ENCODE peak calls at places on chromosomes 12 and 14, in five cellular contexts. Y is iPS DF 6.9, F is HL-60, T is brain microvascular endothelial cell, O is lower leg skin. P is an unnamed sample.

GRCh38 chr14:34693228-34693939 is 21.0 kb downstream of the CFL2 start:
- DNase-seq in Y (peak; percentile 52), F (no peak), T (no peak), O (no peak), P (peak; percentile 46)

GRCh38 chr14:70018713-70019201 is 139.5 kb downstream of the SMOC1 start:
- DNase-seq in Y (no peak), F (no peak), T (no peak), O (no peak), P (no peak)

GRCh38 chr12:95608252-95609033 is 57.2 kb upstream of the USP44 start:
- DNase-seq in Y (no peak), F (no peak), T (peak; percentile 83), O (peak; percentile 64), P (no peak)

GRCh38 chr12:107655281-107656065 is 30.1 kb upstream of the PWP1 start:
- DNase-seq in Y (no peak), F (no peak), T (no peak), O (no peak), P (no peak)

GRCh38 chr14:68791078-68791983 is 1.5 kb downstream of the ZFP36L1 start:
- DNase-seq in Y (no peak), F (no peak), T (no peak), O (peak; percentile 59), P (no peak)

GRCh38 chr12:93879476-93880376 is 202.6 kb downstream of the CRADD start:
- DNase-seq in Y (no peak), F (no peak), T (peak; percentile 70), O (no peak), P (no peak)

GRCh38 chr12:1594045-1594294 is 411 bp downstream of the FBXL14 start:
- DNase-seq in Y (no peak), F (peak; percentile 38), T (no peak), O (no peak), P (no peak)

GRCh38 chr14:95157987-95158712 is 821 bp upstream of the DICER1 start:
- DNase-seq in Y (no peak), F (peak; percentile 21), T (no peak), O (no peak), P (no peak)

GRCh38 chr12:113740699-113741098 is 225.4 kb downstream of the RBM19 start:
- DNase-seq in Y (no peak), F (no peak), T (no peak), O (no peak), P (no peak)

GRCh38 chr14:104803916-104804371 is 3.0 kb downstream of the ZBTB42 start:
- DNase-seq in Y (no peak), F (no peak), T (no peak), O (no peak), P (no peak)

GRCh38 chr14:37195327-37195726 is 2.4 kb upstream of the MIPOL1 start:
- DNase-seq in Y (no peak), F (no peak), T (no peak), O (no peak), P (no peak)

GRCh38 chr14:98189521-98189920 is 1082.5 kb downstream of the BCL11B start:
- DNase-seq in Y (no peak), F (no peak), T (no peak), O (no peak), P (peak; percentile 96)

GRCh38 chr14:72788972-72789728 is 104.8 kb downstream of the DPF3 start:
- DNase-seq in Y (no peak), F (no peak), T (no peak), O (no peak), P (peak; percentile 35)

GRCh38 chr12:15212877-15213276 is 8.3 kb downstream of the RERG start:
- DNase-seq in Y (no peak), F (no peak), T (no peak), O (no peak), P (no peak)

DNA sequence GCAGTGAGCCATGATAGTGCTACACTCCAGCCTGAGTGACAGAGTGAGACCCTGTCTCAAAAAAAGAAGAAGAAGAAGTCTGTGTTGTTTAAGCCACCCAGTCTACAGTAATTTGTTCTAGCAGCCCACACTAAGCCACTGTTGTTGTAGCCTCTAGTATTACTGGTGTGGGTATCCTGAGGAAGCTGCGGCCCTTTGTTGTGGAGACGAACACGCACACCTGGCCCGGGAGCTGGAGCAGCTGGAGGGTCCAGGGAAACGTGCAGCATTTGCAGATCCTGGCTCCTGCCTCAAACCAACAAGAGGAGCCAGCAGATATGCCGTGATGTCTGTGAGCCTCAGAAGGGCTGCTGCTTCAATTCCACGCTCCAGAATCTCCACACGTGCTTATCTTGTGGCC is 65.3 kb downstream of the MAP1LC3B2 start:
- DNase-seq in Y (no peak), F (no peak), T (no peak), O (no peak), P (peak; percentile 90)
- H3K4me3 ChIP-seq in Y (no peak overlapping the region), F (no peak overlapping the region), T (no peak overlapping the region), O (no peak overlapping the region), P (no peak overlapping the region)

DNA sequence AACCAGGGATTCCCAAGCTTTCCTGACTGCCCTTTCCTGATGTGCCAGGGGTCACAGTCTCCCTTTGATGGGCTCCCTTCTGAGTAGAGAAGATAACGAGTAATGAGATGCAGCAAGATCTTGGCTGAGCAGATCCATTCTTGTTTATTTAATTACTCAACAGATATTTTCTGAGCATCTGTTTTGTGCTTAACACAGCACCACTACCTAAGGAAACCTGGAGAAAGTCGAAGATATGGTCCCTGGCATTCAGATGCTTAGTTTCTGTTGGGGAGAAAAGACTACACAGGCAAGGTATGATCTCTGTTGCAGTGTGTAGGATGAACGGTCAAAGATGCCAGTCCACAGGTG is 3.9 kb downstream of the AJUBA start:
- DNase-seq in Y (no peak), F (no peak), T (no peak), O (no peak), P (no peak)
- H3K4me3 ChIP-seq in Y (no peak overlapping the region), F (no peak overlapping the region), T (no peak overlapping the region), O (no peak overlapping the region), P (no peak overlapping the region)

GRCh38 chr12:80766897-80767296 is 50.2 kb downstream of the MYF5 start:
- DNase-seq in Y (no peak), F (no peak), T (no peak), O (no peak), P (no peak)

GRCh38 chr12:80769553-80770140 is 52.9 kb downstream of the MYF5 start:
- DNase-seq in Y (no peak), F (no peak), T (no peak), O (no peak), P (no peak)

GRCh38 chr12:80761818-80762217 is 45.1 kb downstream of the MYF5 start:
- DNase-seq in Y (no peak), F (no peak), T (no peak), O (no peak), P (no peak)

DNA sequence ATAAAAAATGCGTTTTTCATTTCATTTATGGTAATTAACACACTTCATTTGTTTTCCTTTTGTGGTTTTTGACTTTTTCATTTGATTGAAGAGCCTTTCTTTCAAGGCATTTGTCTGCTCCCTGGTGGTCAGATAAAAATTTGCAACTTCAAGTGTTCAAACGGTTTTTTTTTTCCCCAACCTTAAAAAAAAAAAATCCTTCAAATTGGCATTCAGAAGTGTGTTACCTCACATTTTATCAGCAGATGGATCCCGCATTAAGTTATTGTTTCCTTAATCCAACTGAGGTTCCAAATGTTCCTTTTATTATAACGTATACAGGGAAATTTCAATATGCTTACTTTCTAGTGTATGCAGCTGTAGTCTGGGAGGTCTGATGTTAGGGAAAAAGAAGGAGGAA is 47.2 kb downstream of the MYF5 start:
- DNase-seq in Y (no peak), F (no peak), T (peak; percentile 21), O (no peak), P (peak; percentile 46)
- H3K4me3 ChIP-seq in Y (no peak overlapping the region), F (no peak overlapping the region), T (no peak overlapping the region), O (no peak overlapping the region), P (no peak overlapping the region)

GRCh38 chr12:120265483-120266179 is at the start of gene PXN:
- DNase-seq in Y (no peak), F (peak; percentile 54), T (peak; percentile 50), O (peak; percentile 74), P (peak; percentile 42)

GRCh38 chr12:120267736-120268135 is 2.2 kb upstream of the PXN start:
- DNase-seq in Y (no peak), F (no peak), T (no peak), O (no peak), P (no peak)

GRCh38 chr12:120265203-120265482 is 387 bp downstream of the PXN start:
- DNase-seq in Y (no peak), F (no peak), T (no peak), O (no peak), P (no peak)

GRCh38 chr12:120264511-120265202 is 873 bp downstream of the PXN start:
- DNase-seq in Y (no peak), F (no peak), T (no peak), O (no peak), P (no peak)

DNA sequence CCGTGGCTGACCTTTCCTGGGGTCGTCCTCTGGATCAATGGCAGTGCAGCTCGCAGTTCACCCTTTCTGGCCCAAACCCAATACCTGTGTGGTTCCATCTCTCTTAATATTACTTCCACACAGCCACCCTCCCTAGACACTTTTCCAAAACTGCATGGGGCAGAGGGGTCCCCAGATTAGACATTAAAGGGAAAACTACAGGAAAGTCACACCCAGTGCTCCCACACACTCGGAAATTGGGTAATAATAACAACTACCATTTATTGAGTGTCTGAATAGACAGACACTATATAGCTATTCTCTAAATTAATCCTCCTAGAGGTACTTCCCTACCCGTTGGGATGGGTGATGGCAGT is 628 bp upstream of the PXN start:
- DNase-seq in Y (no peak), F (no peak), T (no peak), O (no peak), P (no peak)
- H3K4me3 ChIP-seq in Y (no peak overlapping the region), F (no peak overlapping the region), T (no peak overlapping the region), O (no peak overlapping the region), P (peak overlapping the region; percentile 38)

GRCh38 chr14:26595922-26596721 is 1.7 kb downstream of the NOVA1 start:
- DNase-seq in Y (no peak), F (no peak), T (no peak), O (no peak), P (no peak)
- H3K4me3 ChIP-seq in Y (peak overlapping the region; percentile 53), F (no peak overlapping the region), T (peak overlapping the region; percentile 69), O (peak overlapping the region; percentile 55), P (peak overlapping the region; percentile 66)

DNA sequence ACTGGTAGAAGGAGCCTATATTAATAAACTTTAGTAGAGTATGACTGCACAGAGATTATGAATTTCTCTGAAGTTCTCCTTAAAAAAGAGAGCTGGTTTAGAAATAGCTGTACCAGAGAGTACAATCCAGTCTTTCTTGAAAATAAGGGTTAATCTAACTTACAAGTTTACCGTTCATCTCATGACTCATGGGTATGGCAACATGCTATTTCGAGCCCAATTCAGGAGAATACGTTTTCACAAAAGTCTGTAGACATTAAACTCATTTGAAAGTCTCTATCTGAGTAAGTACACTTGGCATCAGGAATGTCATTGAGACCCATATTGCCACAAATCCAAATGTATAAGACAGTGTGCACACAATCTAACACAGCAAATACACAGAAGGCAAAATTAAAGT is 160.5 kb downstream of the PIK3C2G start:
- DNase-seq in Y (no peak), F (no peak), T (no peak), O (no peak), P (no peak)
- H3K4me3 ChIP-seq in Y (no peak overlapping the region), F (no peak overlapping the region), T (no peak overlapping the region), O (no peak overlapping the region), P (no peak overlapping the region)

DNA sequence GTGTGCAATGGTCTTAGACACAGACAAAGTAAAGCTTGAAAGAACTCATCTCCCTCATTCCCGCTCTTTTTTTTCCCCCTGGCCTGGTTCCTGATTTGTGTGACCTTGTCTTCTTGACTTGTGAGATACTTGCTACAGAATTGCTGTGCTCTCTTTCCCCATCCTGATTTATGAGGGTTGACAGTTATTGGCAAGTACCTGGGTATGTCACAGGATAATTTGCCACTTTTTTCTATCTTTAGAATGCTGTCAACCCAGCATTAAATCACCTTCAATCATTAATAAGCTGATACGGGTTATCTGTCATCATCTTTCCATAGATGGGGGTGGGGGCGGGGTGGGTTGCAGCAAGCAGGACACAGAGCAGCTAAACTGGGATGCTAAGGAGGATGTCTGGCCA is 144.4 kb upstream of the PRICKLE1 start:
- DNase-seq in Y (no peak), F (no peak), T (no peak), O (no peak), P (no peak)
- H3K4me3 ChIP-seq in Y (no peak overlapping the region), F (no peak overlapping the region), T (no peak overlapping the region), O (no peak overlapping the region), P (no peak overlapping the region)

P was measured in Jurkat, Clone E6-1.